ENCODE peak calls at places on chromosomes 12 and 14, in six cellular contexts. U, H, N, C, S and V are unnamed samples.

GRCh38 chr12:57111046-57111698 is at the start of gene STAT6:
- DNase-seq in U (peak; percentile 86), H (peak; percentile 89), N (peak; percentile 91), C (no peak), S (peak; percentile 95), V (peak; percentile 97)

GRCh38 chr12:55940065-55940732 is 9.2 kb downstream of the DGKA start:
- DNase-seq in U (peak; percentile 93), H (peak; percentile 88), N (peak; percentile 92), C (no peak), S (peak; percentile 90), V (peak; percentile 89)

GRCh38 chr14:63800651-63801385 is 52.0 kb upstream of the SYNE2 start:
- DNase-seq in U (no peak), H (no peak), N (no peak), C (no peak), S (no peak), V (peak; percentile 47)

GRCh38 chr12:77995436-77996167 is 164.9 kb downstream of the NAV3 start:
- DNase-seq in U (no peak), H (no peak), N (no peak), C (peak; percentile 9), S (peak; percentile 38), V (peak; percentile 83)

GRCh38 chr12:12282761-12283160 is 15.9 kb upstream of the LRP6 start:
- DNase-seq in U (no peak), H (no peak), N (no peak), C (peak; percentile 37), S (peak; percentile 80), V (peak; percentile 71)

GRCh38 chr12:29831173-29831572 is 47.4 kb upstream of the TMTC1 start:
- DNase-seq in U (no peak), H (no peak), N (no peak), C (no peak), S (no peak), V (no peak)

GRCh38 chr14:73149753-73150152 is 13.4 kb downstream of the PSEN1 start:
- DNase-seq in U (no peak), H (no peak), N (no peak), C (no peak), S (no peak), V (peak; percentile 10)

GRCh38 chr12:43914923-43915468 is 79.1 kb downstream of the TMEM117 start:
- DNase-seq in U (no peak), H (no peak), N (no peak), C (no peak), S (peak; percentile 14), V (no peak)

GRCh38 chr12:90173499-90174197 is 465.0 kb upstream of the ATP2B1 start:
- DNase-seq in U (no peak), H (no peak), N (no peak), C (no peak), S (no peak), V (no peak)

DNA sequence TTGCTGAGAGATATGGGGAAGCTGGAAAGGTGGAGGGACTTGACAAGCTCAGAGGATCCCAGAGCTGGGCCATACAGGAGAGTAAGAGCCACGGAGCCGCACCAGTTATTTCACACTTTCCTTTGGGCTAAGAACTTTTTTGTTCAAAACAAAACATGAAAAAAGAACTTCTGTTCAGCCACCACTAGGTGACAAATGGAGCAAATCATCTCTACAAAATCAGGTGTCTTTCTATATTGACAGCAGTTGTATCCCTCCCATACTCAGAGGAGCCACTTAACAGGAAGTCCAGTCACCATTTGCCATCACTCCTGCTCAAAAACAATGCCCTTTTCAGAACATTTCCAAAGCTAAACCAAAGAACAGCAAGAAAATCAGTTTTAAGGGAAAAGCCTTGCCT is 70.3 kb upstream of the DBX2 start:
- DNase-seq in U (no peak), H (peak; percentile 7), N (no peak), C (no peak), S (no peak), V (no peak)
- TF ChIP-seq CTCF in U (no peak), H (peak; percentile 52), N (no peak), C (no peak), S (no peak), V (no peak)

DNA sequence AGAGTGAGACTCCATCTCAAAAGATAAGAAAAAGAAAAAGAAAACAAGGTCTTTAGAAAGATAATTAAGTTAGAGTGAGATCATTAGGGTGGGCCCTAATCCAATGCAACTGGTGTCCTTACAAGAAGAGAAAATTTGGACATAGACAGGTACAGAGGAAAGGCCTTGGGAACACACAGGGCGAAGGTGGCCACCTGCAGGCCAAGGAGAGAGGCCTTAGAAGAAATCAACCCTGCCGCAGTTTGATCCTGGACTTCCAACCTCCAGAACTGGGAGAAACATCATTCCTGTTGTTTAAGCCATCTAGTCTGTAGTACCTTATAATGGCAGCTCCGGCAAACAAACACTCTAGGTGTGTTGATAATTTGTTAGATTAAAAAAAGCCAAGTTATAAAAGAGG is 491.9 kb downstream of the MED13L start:
- DNase-seq in U (no peak), H (no peak), N (no peak), C (no peak), S (no peak), V (no peak)
- TF ChIP-seq CTCF in U (no peak), H (no peak), N (no peak), C (no peak), S (no peak), V (no peak)

DNA sequence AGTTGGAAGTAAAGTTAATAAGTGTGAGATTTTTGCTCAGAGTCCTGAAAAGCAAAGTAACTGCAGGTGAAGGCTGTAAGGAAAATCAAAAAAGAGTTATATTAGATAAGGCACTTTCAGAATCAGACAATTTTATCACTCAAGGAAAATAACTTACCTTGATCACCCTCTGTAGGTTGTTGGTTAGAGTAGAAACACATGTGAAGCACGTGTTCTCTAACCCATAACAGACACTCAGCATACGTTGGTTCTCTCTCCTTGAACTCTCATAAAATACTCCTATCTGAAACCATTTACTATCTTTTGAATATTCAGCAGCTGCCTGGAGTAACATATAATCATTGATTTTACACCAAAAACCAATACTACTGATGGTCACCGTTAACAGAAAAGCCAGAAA is 335.5 kb downstream of the KCNH5 start:
- DNase-seq in U (no peak), H (no peak), N (no peak), C (no peak), S (no peak), V (no peak)
- TF ChIP-seq CTCF in U (no peak), H (no peak), N (no peak), C (no peak), S (no peak), V (no peak)

DNA sequence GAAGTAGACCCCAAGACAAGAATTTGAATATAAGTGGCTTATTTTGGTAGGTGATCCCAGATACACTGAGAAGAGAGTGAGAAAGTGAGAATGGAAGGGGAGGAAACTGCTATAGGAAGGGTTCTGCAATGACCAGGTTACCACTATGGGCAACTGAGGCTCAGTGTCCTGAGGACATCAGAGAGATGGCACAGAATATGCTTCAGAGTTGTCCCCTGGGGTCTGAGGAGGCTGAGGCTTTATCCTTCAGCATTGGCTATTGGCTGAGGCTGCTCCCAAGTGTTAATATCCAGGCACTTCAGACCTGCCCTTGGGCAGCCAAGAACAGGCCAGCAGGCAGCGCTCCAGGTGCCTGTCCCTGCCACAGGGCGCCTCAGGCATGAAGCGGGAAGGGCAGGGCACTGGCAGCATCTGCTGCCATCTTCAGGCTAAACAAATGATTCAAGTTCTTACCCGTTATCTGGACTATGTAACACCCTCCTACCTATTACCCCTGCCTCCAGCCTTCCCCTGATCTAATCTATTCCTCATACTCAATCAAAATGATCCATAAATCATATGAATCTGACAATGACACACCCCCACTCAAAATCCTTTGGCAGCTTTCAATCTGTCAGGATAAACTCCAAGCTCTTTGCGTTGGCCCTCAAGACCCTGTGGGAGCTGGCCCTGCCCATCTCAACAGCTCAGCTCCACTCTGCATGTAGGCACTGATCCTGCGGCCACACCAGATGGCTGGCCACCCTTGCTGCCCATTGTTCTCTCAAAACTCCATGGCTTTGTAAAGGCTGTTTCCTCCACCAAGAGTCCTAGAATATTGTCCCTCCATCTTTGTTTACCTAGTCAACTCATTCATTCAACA is 42.4 kb downstream of the CKAP4 start:
- DNase-seq in U (no peak), H (no peak), N (no peak), C (no peak), S (no peak), V (no peak)
- TF ChIP-seq CTCF in U (no peak), H (peak; percentile 38), N (no peak), C (no peak), S (no peak), V (no peak)

GRCh38 chr14:100025111-100025510 is 40.1 kb upstream of the EVL start:
- DNase-seq in U (no peak), H (peak; percentile 38), N (peak; percentile 17), C (no peak), S (peak; percentile 50), V (peak; percentile 47)
- TF ChIP-seq CTCF in U (no peak), H (peak; percentile 71), N (no peak), C (peak; percentile 55), S (peak; percentile 54), V (peak; percentile 36)

DNA sequence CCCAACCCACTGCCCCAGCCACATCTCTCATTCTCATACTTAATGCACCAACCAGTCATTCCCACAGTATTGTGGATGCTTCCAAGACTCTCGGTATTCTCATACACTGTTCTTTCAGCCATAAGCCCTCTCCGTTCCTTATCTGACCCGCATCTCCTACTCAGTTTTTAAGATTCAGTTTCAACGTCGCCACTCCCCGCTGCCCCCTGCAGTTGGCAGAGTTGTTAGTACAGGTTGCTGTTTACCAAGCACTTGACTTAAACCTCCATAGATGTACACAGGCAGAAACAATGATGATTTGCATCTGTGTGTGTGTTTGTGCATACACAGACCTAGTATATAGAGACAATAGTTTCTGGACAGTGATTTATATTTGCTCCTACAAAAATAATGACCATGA is 40.2 kb downstream of the PAH start:
- DNase-seq in U (no peak), H (no peak), N (no peak), C (no peak), S (no peak), V (no peak)
- TF ChIP-seq CTCF in U (no peak), H (peak; percentile 43), N (no peak), C (no peak), S (no peak), V (no peak)